ENCODE peak calls at places on chromosomes 12 and 14, in five cellular contexts. D is cerebellar cortex; R is dorsolateral prefrontal cortex; F is activated CD4-positive, CD25-positive, alpha-beta regulatory T cell treated with anti-CD3 and anti-CD28 coated beads, Interleukin-2, amount 50 U/mL, for 72 hours; X is T-cell. J is an unnamed sample.

GRCh38 chr12:125070117-125070516 is 4.9 kb downstream of the AACS start:
- DNase-seq in D (peak), R (peak), F (no peak), X (no peak), J (no peak)

GRCh38 chr14:103542545-103543088 is 13.6 kb downstream of the TRMT61A start:
- DNase-seq in D (no peak), R (peak), F (no peak), X (no peak), J (no peak)

GRCh38 chr14:53016491-53016890 is 65.6 kb upstream of the FERMT2 start:
- DNase-seq in D (no peak), R (no peak), F (no peak), X (no peak), J (no peak)

GRCh38 chr12:122862872-122863701 is 27.8 kb downstream of the HIP1R start:
- DNase-seq in D (no peak), R (no peak), F (no peak), X (no peak), J (no peak)

GRCh38 chr12:100199347-100200136 is 1.1 kb upstream of the ACTR6 start:
- DNase-seq in D (peak), R (no peak), F (peak), X (peak), J (peak)

GRCh38 chr14:104387000-104387384 is 192.6 kb upstream of the C14orf180 start:
- DNase-seq in D (peak), R (peak), F (no peak), X (no peak), J (no peak)

GRCh38 chr12:3076730-3077571 is at the start of gene TSPAN9:
- DNase-seq in D (peak), R (peak), F (peak), X (peak), J (peak)

GRCh38 chr12:132444957-132445883 is 44.7 kb upstream of the FBRSL1 start:
- DNase-seq in D (peak), R (no peak), F (peak), X (peak), J (peak)

GRCh38 chr12:115079760-115080159 is 395.8 kb upstream of the TBX3 start:
- DNase-seq in D (no peak), R (no peak), F (no peak), X (no peak), J (no peak)

GRCh38 chr12:111313833-111314259 is 55.0 kb downstream of the PHETA1 start:
- DNase-seq in D (peak), R (peak), F (peak), X (peak), J (peak)

GRCh38 chr12:119115296-119115905 is 63.3 kb upstream of the HSPB8 start:
- DNase-seq in D (peak), R (peak), F (no peak), X (no peak), J (no peak)

GRCh38 chr14:90548455-90548854 is 151.6 kb downstream of the CALM1 start:
- DNase-seq in D (no peak), R (no peak), F (no peak), X (no peak), J (no peak)

GRCh38 chr14:55129428-55130193 is 559 bp downstream of the LGALS3 start:
- DNase-seq in D (peak), R (no peak), F (peak), X (peak), J (peak)

GRCh38 chr12:54561164-54561563 is 11.8 kb downstream of the PDE1B start:
- DNase-seq in D (no peak), R (no peak), F (no peak), X (no peak), J (no peak)

GRCh38 chr14:67622675-67623074 is 3.0 kb downstream of the ARG2 start:
- DNase-seq in D (peak), R (peak), F (no peak), X (no peak), J (no peak)

GRCh38 chr14:92555440-92556111 is 42.0 kb downstream of the RIN3 start:
- DNase-seq in D (no peak), R (no peak), F (no peak), X (no peak), J (no peak)

GRCh38 chr12:57340104-57340503 is 89.1 kb upstream of the STAC3 start:
- DNase-seq in D (peak), R (peak), F (no peak), X (no peak), J (no peak)

GRCh38 chr14:57182760-57183503 is 85.8 kb downstream of the EXOC5 start:
- DNase-seq in D (peak), R (no peak), F (no peak), X (no peak), J (no peak)

GRCh38 chr12:56164345-56164729 is 6.2 kb downstream of the MYL6 start:
- DNase-seq in D (no peak), R (no peak), F (no peak), X (no peak), J (no peak)

GRCh38 chr14:89237923-89238529 is 179.0 kb downstream of the FOXN3 start:
- DNase-seq in D (peak), R (no peak), F (no peak), X (no peak), J (no peak)

GRCh38 chr14:95519699-95520098 is 3.2 kb upstream of the SYNE3 start:
- DNase-seq in D (no peak), R (peak), F (peak), X (no peak), J (peak)

GRCh38 chr14:94100847-94101246 is 9.7 kb upstream of the IFI27 start:
- DNase-seq in D (no peak), R (no peak), F (no peak), X (no peak), J (no peak)

GRCh38 chr12:49129332-49130150 is 1.7 kb downstream of the TUBA1B start:
- DNase-seq in D (peak), R (no peak), F (no peak), X (no peak), J (no peak)

GRCh38 chr14:26173581-26173980 is 424.3 kb downstream of the NOVA1 start:
- DNase-seq in D (no peak), R (no peak), F (no peak), X (no peak), J (no peak)

GRCh38 chr14:54893151-54893760 is 9.4 kb downstream of the GCH1 start:
- DNase-seq in D (peak), R (no peak), F (no peak), X (no peak), J (peak)

GRCh38 chr14:104424406-104425072 is 155.0 kb upstream of the C14orf180 start:
- DNase-seq in D (peak), R (peak), F (peak), X (no peak), J (no peak)

GRCh38 chr12:57460457-57461325 is 1.1 kb downstream of the GLI1 start:
- DNase-seq in D (peak), R (no peak), F (no peak), X (no peak), J (no peak)

GRCh38 chr14:102323102-102323501 is 3.6 kb downstream of the ZNF839 start:
- DNase-seq in D (peak), R (peak), F (no peak), X (no peak), J (no peak)

GRCh38 chr14:75279739-75280447 is 1.3 kb downstream of the FOS start:
- DNase-seq in D (no peak), R (no peak), F (no peak), X (no peak), J (no peak)

GRCh38 chr14:60646202-60646886 is 2.9 kb downstream of the SIX1 start:
- DNase-seq in D (no peak), R (no peak), F (no peak), X (no peak), J (no peak)

GRCh38 chr12:46562625-46563228 is 190.2 kb upstream of the SLC38A2 start:
- DNase-seq in D (no peak), R (no peak), F (no peak), X (no peak), J (no peak)

GRCh38 chr12:10982244-10982643 is 4.5 kb downstream of the TAS2R50 start:
- DNase-seq in D (no peak), R (no peak), F (no peak), X (peak), J (peak)